ENCODE peak calls at places on chromosome 14, in seven cellular contexts. A, Q, X, W, I, N and H are unnamed samples.

GRCh38 chr14:104726600-104727451 is 2.8 kb downstream of the ADSS1 start:
- DNase-seq in A (no peak), Q (no peak), X (no peak), W (no peak), I (peak), N (no peak), H (no peak)

GRCh38 chr14:77573964-77574363 is 42.5 kb downstream of the SPTLC2 start:
- DNase-seq in A (no peak), Q (no peak), X (no peak), W (no peak), I (no peak), N (no peak), H (no peak)

GRCh38 chr14:77505031-77505430 is 6.4 kb upstream of the ISM2 start:
- DNase-seq in A (no peak), Q (no peak), X (no peak), W (no peak), I (no peak), N (no peak), H (no peak)

GRCh38 chr14:69101331-69101826 is 51.5 kb downstream of the DCAF5 start:
- DNase-seq in A (peak), Q (no peak), X (no peak), W (no peak), I (peak), N (peak), H (no peak)

GRCh38 chr14:77660754-77661153 is 44.3 kb upstream of the SPTLC2 start:
- DNase-seq in A (no peak), Q (no peak), X (no peak), W (no peak), I (no peak), N (no peak), H (no peak)

GRCh38 chr14:106875503-106875902 is 1349.1 kb downstream of the TMEM121 start:
- DNase-seq in A (no peak), Q (no peak), X (peak), W (no peak), I (no peak), N (no peak), H (peak)

GRCh38 chr14:47194051-47194450 is 481.4 kb downstream of the MDGA2 start:
- DNase-seq in A (peak), Q (no peak), X (no peak), W (no peak), I (no peak), N (peak), H (no peak)

GRCh38 chr14:68888025-68888850 is 90.9 kb downstream of the ACTN1 start:
- DNase-seq in A (no peak), Q (no peak), X (peak), W (no peak), I (no peak), N (no peak), H (no peak)

GRCh38 chr14:76919811-76920571 is 93.8 kb downstream of the LRRC74A start:
- DNase-seq in A (peak), Q (no peak), X (peak), W (no peak), I (peak), N (peak), H (no peak)

GRCh38 chr14:28294834-28295440 is 471.6 kb upstream of the FOXG1 start:
- DNase-seq in A (peak), Q (no peak), X (no peak), W (no peak), I (peak), N (no peak), H (no peak)

GRCh38 chr14:92316937-92317336 is 6.0 kb upstream of the SLC24A4 start:
- DNase-seq in A (peak), Q (no peak), X (no peak), W (no peak), I (peak), N (peak), H (no peak)

DNA sequence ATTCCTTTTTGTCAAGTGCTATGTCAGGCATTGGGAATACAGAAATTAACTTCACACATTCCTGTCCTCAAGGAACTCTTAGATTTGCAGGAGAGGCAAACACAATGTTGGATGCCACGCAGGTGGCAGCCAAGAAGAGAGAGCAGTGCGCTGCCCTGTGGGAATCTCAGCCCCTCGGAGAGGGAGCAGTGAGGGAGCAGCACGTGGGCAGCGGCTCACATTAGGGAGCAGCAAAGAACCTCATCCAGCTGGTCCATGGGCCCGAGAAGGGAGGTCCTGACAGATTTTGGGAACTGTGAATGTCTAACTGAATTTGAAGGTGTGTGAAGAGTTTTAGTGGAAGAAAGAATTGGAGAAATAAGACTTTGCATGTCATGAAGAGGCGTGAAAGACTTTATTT is 47.2 kb upstream of the EVL start:
- DNase-seq in A (no peak), Q (no peak), X (no peak), W (no peak), I (no peak), N (no peak), H (no peak)
- TF ChIP-seq CTCF in A (no peak), Q (no peak), X (no peak), W (no peak), I (no peak), N (no peak), H (no peak)

GRCh38 chr14:58298880-58299664 is 717 bp downstream of the ARID4A start:
- DNase-seq in A (no peak), Q (peak), X (peak), W (no peak), I (no peak), N (peak), H (peak)
- TF ChIP-seq CTCF in A (no peak), Q (no peak), X (no peak), W (no peak), I (no peak), N (no peak), H (no peak)

GRCh38 chr14:34093878-34094277 is 143.0 kb upstream of the EGLN3 start:
- DNase-seq in A (no peak), Q (no peak), X (no peak), W (no peak), I (no peak), N (no peak), H (no peak)

GRCh38 chr14:34094384-34094783 is 143.5 kb upstream of the EGLN3 start:
- DNase-seq in A (no peak), Q (no peak), X (no peak), W (no peak), I (no peak), N (no peak), H (no peak)

GRCh38 chr14:34098985-34099349 is 148.1 kb upstream of the EGLN3 start:
- DNase-seq in A (no peak), Q (no peak), X (no peak), W (no peak), I (no peak), N (no peak), H (no peak)

GRCh38 chr14:34099630-34100029 is 148.8 kb upstream of the EGLN3 start:
- DNase-seq in A (no peak), Q (no peak), X (no peak), W (no peak), I (no peak), N (no peak), H (no peak)

GRCh38 chr14:34098045-34098984 is 147.4 kb upstream of the EGLN3 start:
- DNase-seq in A (peak), Q (no peak), X (no peak), W (no peak), I (peak), N (peak), H (no peak)
- TF ChIP-seq CTCF in A (peak), Q (peak), X (peak), W (peak), I (peak), N (peak), H (peak)

DNA sequence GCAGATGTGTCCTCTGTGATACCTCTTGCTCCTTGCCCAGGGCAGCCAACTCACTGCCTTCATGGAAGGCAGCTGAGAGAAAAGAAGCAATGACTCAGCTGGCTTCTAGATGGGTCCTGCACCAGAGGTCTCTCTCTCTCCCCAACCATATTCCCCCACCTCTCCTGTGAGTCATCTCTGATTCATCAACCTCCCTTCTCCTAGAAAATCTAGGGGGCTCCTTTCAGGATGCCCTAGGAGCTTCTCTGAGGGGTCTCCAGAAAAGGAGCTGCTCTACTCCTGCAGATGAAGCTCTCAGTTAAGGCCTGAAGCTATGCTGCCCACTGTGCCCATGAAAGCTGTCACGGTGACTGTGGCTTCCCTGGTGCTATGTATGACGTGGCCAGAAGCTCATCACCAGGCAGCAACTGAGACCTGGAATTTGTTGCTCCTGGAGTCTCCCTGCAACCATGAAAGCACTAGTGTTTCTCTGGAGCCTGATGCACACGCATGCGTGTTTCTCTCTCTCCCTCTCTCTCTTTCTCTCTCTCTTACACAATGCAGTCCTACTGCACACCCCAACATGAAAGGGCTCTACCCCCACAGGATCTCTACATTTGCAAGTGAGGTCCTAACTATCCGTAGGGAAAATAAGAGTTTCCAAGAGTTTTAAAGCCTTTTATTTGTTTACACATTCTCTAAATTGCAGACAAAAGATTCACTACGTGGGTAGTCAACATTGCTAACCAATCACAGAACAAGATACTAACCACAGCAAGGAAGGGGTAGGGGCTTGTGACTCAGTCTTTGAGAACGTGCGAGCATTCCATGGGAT is 285.3 kb downstream of the DPF3 start:
- DNase-seq in A (peak), Q (no peak), X (no peak), W (peak), I (peak), N (peak), H (no peak)
- TF ChIP-seq CTCF in A (no peak), Q (no peak), X (no peak), W (no peak), I (no peak), N (no peak), H (no peak)

GRCh38 chr14:99435327-99435726 is 45.3 kb downstream of the SETD3 start:
- DNase-seq in A (no peak), Q (peak), X (no peak), W (no peak), I (no peak), N (no peak), H (no peak)
- TF ChIP-seq CTCF in A (no peak), Q (no peak), X (no peak), W (no peak), I (no peak), N (no peak), H (no peak)

GRCh38 chr14:65103150-65103760 is 938 bp upstream of the MAX start:
- DNase-seq in A (peak), Q (no peak), X (no peak), W (no peak), I (peak), N (no peak), H (no peak)
- TF ChIP-seq CTCF in A (peak), Q (no peak), X (no peak), W (peak), I (peak), N (peak), H (peak)